ENCODE peak calls at places on chromosome 13, in six cellular contexts. W is mesenchymal stem cell, J is H9, B is mesendoderm, D is IMR-90, L is H1. F is an unnamed sample. For H3K4me1, the result is how much of the 10 kb centered on the place peaks cover.

GRCh38 chr13:87426737-87427136 is 244.4 kb upstream of the SLITRK5 start:
- DNase-seq in B (peak), J (no peak), W (no peak), D (no peak), L (no peak), F (no peak)

GRCh38 chr13:35940734-35941133 is 190.4 kb downstream of the DCLK1 start:
- DNase-seq in B (no peak), W (no peak), D (no peak), J (no peak), L (no peak), F (no peak)

GRCh38 chr13:32042567-32042966 is 11.0 kb downstream of the FRY start:
- DNase-seq in W (no peak), D (no peak), L (no peak), J (no peak), B (no peak), F (no peak)

GRCh38 chr13:114053026-114053425 is 79.2 kb upstream of the C13orf46 start:
- DNase-seq in W (peak), L (no peak), D (peak), B (no peak), J (no peak), F (no peak)

GRCh38 chr13:94656766-94657165 is 55.1 kb downstream of the GPR180 start:
- DNase-seq in D (peak), B (peak), J (no peak), W (peak), L (no peak), F (no peak)

GRCh38 chr13:25963681-25964080 is 88.1 kb downstream of the SHISA2 start:
- DNase-seq in D (no peak), B (no peak), W (peak), L (no peak), J (no peak), F (no peak)

GRCh38 chr13:76825415-76825814 is 60.8 kb downstream of the KCTD12 start:
- DNase-seq in L (no peak), D (peak), W (no peak), J (no peak), B (no peak), F (no peak)

GRCh38 chr13:100977841-100978240 is 303.2 kb upstream of the TMTC4 start:
- DNase-seq in W (no peak), L (no peak), D (no peak), J (no peak), B (no peak), F (no peak)

GRCh38 chr13:20069956-20070355 is 90.9 kb downstream of the GJA3 start:
- DNase-seq in J (no peak), D (no peak), B (no peak), L (no peak), W (no peak), F (no peak)

GRCh38 chr13:31043891-31044657 is 111.6 kb downstream of the TEX26 start:
- DNase-seq in B (peak), W (peak), L (peak), J (peak), D (peak), F (peak)

GRCh38 chr13:93224545-93224944 is 2.1 kb upstream of the GPC6 start:
- DNase-seq in B (peak), L (no peak), D (peak), W (peak), J (peak), F (peak)

GRCh38 chr13:38099751-38100150 is 230.2 kb upstream of the TRPC4 start:
- DNase-seq in L (no peak), B (no peak), J (no peak), W (no peak), D (no peak), F (no peak)
- H3K4me1 ChIP-seq in L (under half), B (under half), J (under half), W (under half), D (under half), F (under half)

DNA sequence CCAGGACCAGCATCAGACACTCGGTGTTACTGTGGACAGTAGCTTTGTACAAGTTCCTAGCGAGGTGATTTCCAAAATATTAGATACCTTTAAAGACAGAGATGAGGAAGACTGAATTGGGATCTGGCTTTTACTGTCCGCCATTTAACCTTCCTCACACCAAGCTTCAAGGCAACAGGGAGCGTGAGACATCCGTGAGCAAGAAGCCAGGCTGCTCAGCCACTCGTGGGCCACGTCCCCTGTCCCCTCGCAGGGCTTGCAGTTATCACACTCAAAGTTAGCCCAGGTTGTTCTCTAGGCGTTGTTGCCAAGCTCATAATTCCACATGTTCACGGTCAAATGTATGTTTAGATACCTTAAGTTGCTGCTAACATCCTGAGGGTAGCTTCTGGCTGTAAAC is 102.9 kb downstream of the COL4A2 start:
- DNase-seq in W (peak), J (no peak), L (no peak), B (no peak), D (no peak), F (no peak)
- H3K4ac ChIP-seq in W (peak), J (no peak), L (no peak), B (no peak), D (peak), F (no peak)

GRCh38 chr13:79282508-79282907 is 123.5 kb downstream of the RBM26 start:
- DNase-seq in D (no peak), B (no peak), W (no peak), L (no peak), J (no peak), F (no peak)
- H3K4me1 ChIP-seq in D (under half), B (under half), W (under half), L (under half), J (under half), F (under half)

GRCh38 chr13:110682746-110683145 is 23.2 kb downstream of the CARS2 start:
- DNase-seq in D (no peak), B (no peak), L (no peak), W (no peak), J (no peak), F (no peak)
- H3K4ac ChIP-seq in D (no peak), B (no peak), L (no peak), W (no peak), J (no peak), F (no peak)

DNA sequence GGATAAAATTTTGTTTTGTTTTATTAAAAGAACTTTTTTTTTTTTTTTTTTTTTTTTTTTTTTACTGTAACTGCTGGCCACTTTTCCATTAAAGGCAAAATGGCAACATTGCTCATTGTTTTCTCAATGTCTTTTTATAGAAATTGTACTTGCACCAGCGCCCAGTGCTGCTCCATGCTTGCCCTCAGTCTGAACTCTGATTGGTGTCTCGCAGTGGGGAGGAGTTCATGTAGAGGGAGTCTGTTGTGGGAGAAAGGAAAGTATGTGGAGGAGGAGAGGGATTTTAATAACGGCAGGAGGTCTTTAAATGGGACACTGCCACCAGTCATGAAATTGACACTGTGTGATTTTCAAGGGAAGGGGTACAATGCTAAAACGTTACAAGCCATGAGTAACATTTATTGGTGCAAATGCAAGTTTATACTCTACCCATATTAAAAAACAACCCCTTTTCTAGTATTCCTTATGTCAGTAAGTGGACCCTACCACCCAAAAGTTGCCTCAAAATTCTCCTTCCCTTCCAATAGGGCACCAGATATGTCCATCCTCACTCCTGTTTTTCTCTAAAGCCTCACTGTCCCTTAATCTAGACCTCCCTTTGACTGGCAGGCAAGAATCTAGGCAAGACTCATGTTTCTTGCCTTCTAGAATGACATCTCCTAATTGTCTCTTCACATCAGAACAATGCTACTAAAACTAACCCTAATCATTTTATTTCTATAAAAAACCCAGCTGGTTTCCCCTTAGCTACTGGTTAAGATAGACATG is 3.2 kb downstream of the RASL11A start:
- DNase-seq in J (peak), W (no peak), B (no peak), L (no peak), D (peak), F (no peak)
- H3K4me1 ChIP-seq in J (under half), W (under half), B (under half), L (under half), D (under half), F (under half)

GRCh38 chr13:102912599-102912998 is 66.8 kb downstream of the ERCC5 start:
- DNase-seq in D (no peak), B (no peak), J (no peak), L (no peak), W (no peak), F (no peak)

GRCh38 chr13:102914629-102914935 is 68.8 kb downstream of the ERCC5 start:
- DNase-seq in W (no peak), B (peak), J (no peak), D (no peak), L (no peak), F (no peak)

GRCh38 chr13:102911336-102911735 is 65.5 kb downstream of the ERCC5 start:
- DNase-seq in B (no peak), D (no peak), W (no peak), L (no peak), J (no peak), F (no peak)

GRCh38 chr13:102915393-102915792 is 69.6 kb downstream of the ERCC5 start:
- DNase-seq in J (no peak), W (no peak), B (no peak), L (no peak), D (no peak), F (no peak)

GRCh38 chr13:102913924-102914628 is 68.2 kb downstream of the ERCC5 start:
- DNase-seq in D (peak), W (no peak), L (no peak), B (no peak), J (no peak), F (no peak)
- H3K4ac ChIP-seq in D (no peak), W (no peak), L (no peak), B (no peak), J (no peak), F (no peak)

GRCh38 chr13:106153876-106154275 is 381.6 kb downstream of the EFNB2 start:
- DNase-seq in D (no peak), B (no peak), L (no peak), W (no peak), J (no peak), F (no peak)

GRCh38 chr13:106155411-106155810 is 380.1 kb downstream of the EFNB2 start:
- DNase-seq in D (peak), W (peak), B (no peak), J (no peak), L (no peak), F (no peak)

GRCh38 chr13:106151056-106151699 is 384.3 kb downstream of the EFNB2 start:
- DNase-seq in J (no peak), D (peak), L (peak), W (peak), B (peak), F (peak)

GRCh38 chr13:106152047-106152446 is 383.4 kb downstream of the EFNB2 start:
- DNase-seq in J (no peak), W (no peak), D (no peak), L (no peak), B (no peak), F (no peak)

GRCh38 chr13:106153041-106153440 is 382.4 kb downstream of the EFNB2 start:
- DNase-seq in J (no peak), L (no peak), W (no peak), B (no peak), D (no peak), F (no peak)
- H3K4me1 ChIP-seq in J (under half), L (under half), W (under half), B (under half), D (under half), F (under half)

DNA sequence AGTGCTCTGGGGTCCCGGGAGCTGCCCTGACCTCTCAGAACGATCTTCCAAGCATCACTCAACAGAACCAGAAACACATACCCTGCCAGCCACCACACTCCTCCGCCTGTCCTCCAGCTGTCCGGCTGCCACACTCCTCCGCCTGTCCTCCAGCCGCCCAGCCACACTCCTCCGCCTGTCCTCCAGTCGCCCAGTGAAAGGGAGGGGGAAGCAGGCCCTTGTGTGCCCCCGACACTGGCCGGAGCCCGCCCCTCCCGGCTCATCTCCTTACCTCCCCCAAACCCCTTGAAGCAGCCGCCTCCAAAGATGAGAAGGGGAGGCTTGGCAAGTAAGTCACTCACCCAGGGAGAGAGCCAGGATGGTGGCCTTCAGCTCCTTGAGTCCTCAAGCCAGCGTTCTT is 40.2 kb downstream of the STK24 start:
- DNase-seq in D (no peak), J (no peak), L (no peak), W (no peak), B (no peak), F (no peak)
- H3K4ac ChIP-seq in D (no peak), J (no peak), L (no peak), W (no peak), B (no peak), F (no peak)

GRCh38 chr13:27621116-27621365 is 651 bp upstream of the POLR1D start:
- DNase-seq in D (no peak), W (peak), L (no peak), J (no peak), B (no peak), F (no peak)

GRCh38 chr13:27622102-27622820 is 569 bp downstream of the POLR1D start:
- DNase-seq in D (peak), W (peak), L (no peak), B (no peak), J (no peak), F (no peak)

GRCh38 chr13:27621366-27622101 is at the start of gene POLR1D:
- DNase-seq in B (peak), J (peak), W (peak), L (peak), D (peak), F (peak)

GRCh38 chr13:27624071-27624470 is 2.4 kb downstream of the POLR1D start:
- DNase-seq in W (no peak), D (no peak), B (no peak), J (no peak), L (no peak), F (no peak)

DNA sequence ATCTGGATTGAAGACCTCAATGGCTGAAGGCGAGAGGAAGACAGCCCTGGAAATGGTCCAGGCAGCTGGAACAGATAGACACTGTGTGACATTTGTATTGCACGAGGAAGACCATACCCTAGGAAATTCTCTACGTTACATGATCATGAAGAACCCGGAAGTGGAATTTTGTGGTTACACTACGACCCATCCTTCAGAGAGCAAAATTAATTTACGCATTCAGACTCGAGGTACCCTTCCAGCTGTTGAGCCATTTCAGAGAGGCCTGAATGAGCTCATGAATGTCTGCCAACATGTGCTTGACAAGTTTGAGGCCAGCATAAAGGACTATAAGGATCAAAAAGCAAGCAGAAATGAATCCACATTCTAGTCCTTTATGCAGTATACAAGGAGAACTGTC is 1.2 kb downstream of the POLR1D start:
- DNase-seq in J (no peak), D (no peak), L (no peak), W (no peak), B (no peak), F (no peak)
- H3K4me1 ChIP-seq in J (under half), D (under half), L (under half), W (under half), B (under half), F (under half)

DNA sequence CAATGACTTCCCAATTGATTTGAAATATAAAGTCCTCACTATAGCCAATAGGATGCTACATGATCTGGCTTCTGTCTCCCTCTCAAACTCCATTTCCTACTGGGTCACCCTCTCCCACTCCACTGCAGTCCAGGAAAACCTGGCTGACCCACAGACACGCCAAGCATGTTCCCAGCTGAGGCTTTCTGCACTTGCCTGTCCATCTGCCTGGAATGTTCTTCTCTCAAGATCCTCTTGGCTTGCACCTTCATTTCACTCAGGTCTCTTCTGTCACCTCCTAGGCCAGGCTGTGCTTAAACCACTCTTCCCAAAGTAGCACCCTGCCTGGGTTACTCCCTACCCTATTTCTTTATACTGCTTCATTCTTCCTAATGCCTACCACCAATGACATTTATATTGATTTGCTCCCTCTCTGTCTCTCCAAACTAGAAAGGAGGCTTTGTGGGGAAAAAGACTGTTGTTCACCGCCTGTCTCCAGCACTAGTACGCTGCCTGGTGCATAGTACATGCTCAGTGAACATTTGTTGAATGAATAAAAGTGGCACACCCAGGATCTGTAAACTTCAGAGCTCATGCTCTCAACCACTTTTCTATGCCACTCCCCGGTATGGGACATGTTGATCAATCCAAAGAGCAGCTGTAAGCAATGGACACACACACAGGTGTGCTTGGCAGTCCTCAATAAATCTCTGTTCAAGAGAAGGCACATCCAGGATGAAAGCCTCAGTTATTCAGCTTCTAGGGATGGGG is 261.3 kb downstream of the FOXO1 start:
- DNase-seq in W (no peak), L (no peak), J (no peak), B (no peak), D (no peak), F (no peak)
- H3K4ac ChIP-seq in W (no peak), L (no peak), J (no peak), B (no peak), D (no peak), F (no peak)

F was measured in neuronal stem cell.